ENCODE peak calls at places on chromosomes 13 and 19, in eight cellular contexts. W is fibroblast of lung; O is left ventricle myocardium inferior; A is CD8-positive, alpha-beta memory T cell; S is left lung; D is brain microvascular endothelial cell; R is breast epithelium; L is gastrocnemius medialis. B is an unnamed sample.

GRCh38 chr13:75279834-75280369 is 202.1 kb downstream of the TBC1D4 start:
- DNase-seq in W (no peak), O (no peak), A (no peak), S (no peak), D (no peak), R (no peak), L (no peak), B (no peak)

GRCh38 chr13:76339649-76340048 is 546.6 kb downstream of the KCTD12 start:
- DNase-seq in W (no peak), O (no peak), A (no peak), S (no peak), D (no peak), R (no peak), L (no peak), B (no peak)

GRCh38 chr19:38849746-38850230 is at the start of gene HNRNPL:
- DNase-seq in W (no peak), O (no peak), A (no peak), S (peak; percentile 98), D (no peak), R (peak; percentile 100), L (no peak), B (no peak)

GRCh38 chr19:31066385-31066784 is 282.9 kb downstream of the TSHZ3 start:
- DNase-seq in W (peak; percentile 66), O (no peak), A (no peak), S (no peak), D (peak; percentile 86), R (no peak), L (no peak), B (peak; percentile 86)

GRCh38 chr19:30635026-30635985 is 263.1 kb downstream of the ZNF536 start:
- DNase-seq in W (no peak), O (no peak), A (no peak), S (no peak), D (no peak), R (no peak), L (no peak), B (no peak)

GRCh38 chr13:28401303-28402056 is 93.4 kb downstream of the FLT1 start:
- DNase-seq in W (peak; percentile 38), O (no peak), A (no peak), S (no peak), D (peak; percentile 74), R (no peak), L (no peak), B (no peak)

GRCh38 chr19:12330340-12330739 is 3.1 kb downstream of the ZNF563 start:
- DNase-seq in W (no peak), O (no peak), A (no peak), S (no peak), D (no peak), R (no peak), L (no peak), B (no peak)

GRCh38 chr19:15180451-15181390 is 20.1 kb downstream of the NOTCH3 start:
- DNase-seq in W (no peak), O (peak; percentile 46), A (no peak), S (peak; percentile 84), D (no peak), R (no peak), L (no peak), B (no peak)

GRCh38 chr19:39915848-39916215 is 18.6 kb downstream of the FCGBP start:
- DNase-seq in W (no peak), O (no peak), A (no peak), S (no peak), D (no peak), R (no peak), L (no peak), B (no peak)

GRCh38 chr13:39597828-39598227 is 5.2 kb downstream of the LHFPL6 start:
- DNase-seq in W (no peak), O (no peak), A (no peak), S (no peak), D (peak; percentile 42), R (no peak), L (no peak), B (no peak)

GRCh38 chr19:11160119-11160768 is 4.7 kb upstream of the SPC24 start:
- DNase-seq in W (peak; percentile 47), O (no peak), A (no peak), S (no peak), D (no peak), R (no peak), L (no peak), B (no peak)

GRCh38 chr13:50676602-50677001 is 166.9 kb downstream of the DLEU7 start:
- DNase-seq in W (peak; percentile 90), O (no peak), A (no peak), S (no peak), D (peak; percentile 89), R (no peak), L (no peak), B (peak; percentile 26)

GRCh38 chr19:35437152-35437951 is 10.7 kb upstream of the FFAR2 start:
- DNase-seq in W (no peak), O (no peak), A (no peak), S (no peak), D (no peak), R (no peak), L (no peak), B (no peak)

GRCh38 chr13:26300140-26300539 is 46.2 kb downstream of the CDK8 start:
- DNase-seq in W (peak; percentile 89), O (no peak), A (no peak), S (no peak), D (peak; percentile 91), R (no peak), L (no peak), B (no peak)

GRCh38 chr13:24127116-24127631 is 33.3 kb upstream of the SPATA13 start:
- DNase-seq in W (peak; percentile 31), O (no peak), A (no peak), S (no peak), D (no peak), R (no peak), L (no peak), B (no peak)

GRCh38 chr13:44713793-44714469 is 137.8 kb upstream of the TSC22D1 start:
- DNase-seq in W (peak; percentile 99), O (no peak), A (no peak), S (no peak), D (peak; percentile 96), R (no peak), L (no peak), B (peak; percentile 89)

GRCh38 chr19:45527731-45528130 is 20.5 kb downstream of the VASP start:
- DNase-seq in W (no peak), O (no peak), A (no peak), S (no peak), D (no peak), R (no peak), L (no peak), B (no peak)

GRCh38 chr13:20344836-20345490 is 112.8 kb upstream of the GJB6 start:
- DNase-seq in W (no peak), O (no peak), A (no peak), S (no peak), D (no peak), R (no peak), L (no peak), B (no peak)

GRCh38 chr13:38685974-38686571 is 804 bp upstream of the FREM2 start:
- DNase-seq in W (peak; percentile 23), O (no peak), A (no peak), S (peak; percentile 66), D (no peak), R (no peak), L (no peak), B (no peak)

GRCh38 chr19:58460039-58460438 is 6.8 kb upstream of the ZNF324 start:
- DNase-seq in W (no peak), O (no peak), A (no peak), S (no peak), D (no peak), R (no peak), L (no peak), B (no peak)

GRCh38 chr19:5394907-5395505 is 54.4 kb upstream of the PTPRS start:
- DNase-seq in W (no peak), O (no peak), A (no peak), S (no peak), D (no peak), R (no peak), L (no peak), B (no peak)

GRCh38 chr19:54952591-54953344 is 5.4 kb upstream of the NLRP7 start:
- DNase-seq in W (peak; percentile 96), O (no peak), A (no peak), S (no peak), D (peak; percentile 54), R (no peak), L (no peak), B (no peak)

GRCh38 chr19:3365447-3366103 is 808 bp upstream of the NFIC start:
- DNase-seq in W (peak; percentile 73), O (peak; percentile 75), A (no peak), S (peak; percentile 88), D (no peak), R (peak; percentile 70), L (no peak), B (no peak)

GRCh38 chr13:74794582-74794981 is 660.4 kb upstream of the KLF12 start:
- DNase-seq in W (no peak), O (no peak), A (no peak), S (no peak), D (no peak), R (no peak), L (no peak), B (no peak)

GRCh38 chr13:61339054-61339621 is 76.5 kb downstream of the PCDH20 start:
- DNase-seq in W (no peak), O (no peak), A (no peak), S (peak; percentile 71), D (no peak), R (no peak), L (no peak), B (no peak)

GRCh38 chr13:94921181-94921580 is 208.8 kb upstream of the SOX21 start:
- DNase-seq in W (no peak), O (no peak), A (no peak), S (no peak), D (no peak), R (no peak), L (no peak), B (no peak)
- H3K4me3 ChIP-seq in W (no peak overlapping the region), O (no peak overlapping the region), A (no peak overlapping the region), S (no peak overlapping the region), D (no peak overlapping the region), R (no peak overlapping the region), L (no peak overlapping the region), B (no peak overlapping the region)

DNA sequence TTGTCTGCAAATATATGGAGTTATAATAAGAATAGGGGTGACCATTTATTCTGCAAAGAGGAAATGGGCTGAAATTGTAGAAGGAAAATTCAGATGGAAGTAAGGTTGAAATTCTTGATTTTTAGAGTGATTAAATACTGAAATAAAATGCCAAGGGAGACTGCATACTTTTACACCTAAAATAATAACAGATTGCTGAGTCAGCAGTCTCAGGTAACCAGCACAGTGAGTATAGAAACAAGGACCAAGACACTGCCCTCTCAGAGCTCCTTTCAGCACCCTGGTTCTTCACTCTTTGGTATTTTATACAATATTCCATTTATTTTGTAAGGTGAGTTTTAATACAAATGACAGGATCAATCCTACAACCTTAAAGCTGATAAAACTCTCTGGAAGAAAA is 48.8 kb upstream of the MLNR start:
- DNase-seq in W (no peak), O (no peak), A (no peak), S (no peak), D (no peak), R (no peak), L (no peak), B (no peak)
- H3K36me3 ChIP-seq in W (peaks cover 2% of the 10 kb centered on the region), O (peaks cover 57% of the 10 kb centered on the region), A (peaks cover 10% of the 10 kb centered on the region), S (peaks cover 58% of the 10 kb centered on the region), D (peaks cover 8% of the 10 kb centered on the region), R (no peaks in the 10 kb centered on the region), L (no peaks in the 10 kb centered on the region), B (no peaks in the 10 kb centered on the region)

GRCh38 chr19:19860756-19861390 is 4.8 kb upstream of the ZNF253 start:
- DNase-seq in W (peak; percentile 3), O (no peak), A (peak; percentile 60), S (no peak), D (no peak), R (no peak), L (no peak), B (no peak)
- H3K4me3 ChIP-seq in W (no peak overlapping the region), O (peak overlapping the region; percentile 45), A (peak overlapping the region; percentile 32), S (no peak overlapping the region), D (no peak overlapping the region), R (peak overlapping the region; percentile 37), L (peak overlapping the region; percentile 17), B (no peak overlapping the region)

GRCh38 chr13:49044008-49044407 is 68.3 kb downstream of the FNDC3A start:
- DNase-seq in W (no peak), O (no peak), A (no peak), S (no peak), D (no peak), R (no peak), L (no peak), B (no peak)
- H3K36me3 ChIP-seq in W (no peaks in the 10 kb centered on the region), O (peaks cover 12% of the 10 kb centered on the region), A (no peaks in the 10 kb centered on the region), S (peaks cover 5% of the 10 kb centered on the region), D (no peaks in the 10 kb centered on the region), R (no peaks in the 10 kb centered on the region), L (no peaks in the 10 kb centered on the region), B (no peaks in the 10 kb centered on the region)

B was measured in kidney epithelial cell.